ENCODE peak calls at places on chromosomes 11 and 22, in five cellular contexts. O is Peyer's patch, A is A549, M is choroid plexus epithelial cell, W is SK-N-SH. Z is an unnamed sample.

GRCh38 chr22:31045900-31046587 is 35.1 kb upstream of the SMTN start:
- DNase-seq in O (no peak), M (no peak), W (no peak), A (no peak), Z (no peak)

GRCh38 chr22:20380486-20380885 is 13.5 kb upstream of the ZNF74 start:
- DNase-seq in A (no peak), M (no peak), O (no peak), W (no peak), Z (no peak)

GRCh38 chr11:120659076-120659475 is 147.5 kb downstream of the GRIK4 start:
- DNase-seq in M (no peak), O (no peak), A (no peak), W (no peak), Z (no peak)

GRCh38 chr11:98040061-98040808 is 980.5 kb upstream of the CNTN5 start:
- DNase-seq in A (no peak), M (no peak), O (no peak), W (no peak), Z (no peak)

GRCh38 chr11:106424111-106424510 is 346.6 kb downstream of the AASDHPPT start:
- DNase-seq in A (no peak), W (no peak), M (peak), O (no peak), Z (peak)

GRCh38 chr11:100682247-100682969 is 4.7 kb upstream of the ARHGAP42 start:
- DNase-seq in M (peak), A (no peak), W (no peak), O (no peak), Z (peak)

GRCh38 chr11:56950510-56950909 is 38.2 kb upstream of the OR5AK2 start:
- DNase-seq in A (no peak), M (no peak), W (no peak), O (no peak), Z (no peak)

GRCh38 chr11:88508808-88509581 is 171.5 kb upstream of the CTSC start:
- DNase-seq in O (peak), M (peak), A (no peak), W (peak), Z (peak)

GRCh38 chr11:78429667-78430066 is 12.0 kb upstream of the GAB2 start:
- DNase-seq in O (no peak), W (no peak), M (no peak), A (no peak), Z (no peak)

GRCh38 chr11:133579165-133580031 is 47.1 kb upstream of the OPCML start:
- DNase-seq in O (no peak), W (peak), M (no peak), A (no peak), Z (no peak)

GRCh38 chr11:60899977-60900376 is 6.4 kb downstream of the PRPF19 start:
- DNase-seq in M (no peak), W (no peak), O (no peak), A (no peak), Z (no peak)

GRCh38 chr22:24803064-24803542 is 2.9 kb upstream of the SGSM1 start:
- DNase-seq in M (peak), W (peak), A (peak), O (peak), Z (peak)

GRCh38 chr22:33883561-33883960 is 36.7 kb downstream of the LARGE1 start:
- DNase-seq in W (no peak), O (no peak), M (no peak), A (no peak), Z (no peak)

GRCh38 chr11:47148903-47149535 is 27.7 kb downstream of the ARFGAP2 start:
- DNase-seq in W (no peak), A (no peak), O (no peak), M (no peak), Z (peak)

GRCh38 chr22:41574847-41575381 is 14.1 kb downstream of the CSDC2 start:
- DNase-seq in M (no peak), A (no peak), O (peak), W (no peak), Z (no peak)

GRCh38 chr11:44776840-44777536 is 50.2 kb downstream of the TSPAN18 start:
- DNase-seq in A (no peak), O (no peak), M (no peak), W (no peak), Z (no peak)

GRCh38 chr11:84549221-84549620 is 1077.9 kb downstream of the DLG2 start:
- DNase-seq in O (no peak), A (no peak), W (no peak), M (no peak), Z (peak)

GRCh38 chr11:86627776-86628455 is 44.5 kb downstream of the ME3 start:
- DNase-seq in M (no peak), O (no peak), W (peak), A (no peak), Z (peak)

GRCh38 chr11:3914807-3915206 is 59.3 kb downstream of the STIM1 start:
- DNase-seq in A (no peak), W (no peak), M (peak), O (no peak), Z (peak)

GRCh38 chr11:19846654-19847330 is 134.2 kb downstream of the NAV2 start:
- DNase-seq in M (peak), O (no peak), W (no peak), A (no peak), Z (peak)

GRCh38 chr11:394034-394857 is at the start of gene PKP3:
- DNase-seq in W (no peak), O (peak), M (peak), A (peak), Z (peak)

GRCh38 chr11:35033011-35033410 is 106.0 kb upstream of the CD44 start:
- DNase-seq in W (no peak), O (no peak), M (no peak), A (no peak), Z (no peak)

GRCh38 chr11:120547871-120548681 is 36.5 kb downstream of the GRIK4 start:
- DNase-seq in O (peak), W (peak), A (peak), M (peak), Z (peak)

GRCh38 chr22:41526802-41527799 is 17.2 kb downstream of the POLR3H start:
- DNase-seq in M (peak), O (no peak), A (peak), W (peak), Z (peak)

GRCh38 chr22:30251661-30252226 is 5.2 kb upstream of the LIF start:
- DNase-seq in A (no peak), O (no peak), W (peak), M (peak), Z (no peak)

GRCh38 chr11:2260491-2261364 is 9.7 kb downstream of the ASCL2 start:
- DNase-seq in M (no peak), O (no peak), W (peak), A (no peak), Z (no peak)

GRCh38 chr22:37930270-37930951 is 23.0 kb downstream of the C22orf23 start:
- DNase-seq in A (peak), W (peak), M (peak), O (no peak), Z (peak)

GRCh38 chr11:112584674-112585073 is 324.0 kb upstream of the PLET1 start:
- DNase-seq in O (no peak), W (no peak), A (no peak), M (peak), Z (no peak)

GRCh38 chr22:21657361-21658118 is 8.3 kb upstream of the PPIL2 start:
- DNase-seq in A (peak), M (no peak), W (peak), O (peak), Z (peak)

GRCh38 chr22:47200273-47201051 is 438.0 kb downstream of the TBC1D22A start:
- DNase-seq in A (no peak), M (peak), W (no peak), O (no peak), Z (no peak)

GRCh38 chr22:26674211-26675190 is 17.1 kb downstream of the MIAT start:
- DNase-seq in A (no peak), O (no peak), W (no peak), M (no peak), Z (no peak)

GRCh38 chr11:107018902-107019493 is 722 bp upstream of the GUCY1A2 start:
- DNase-seq in W (peak), O (peak), M (peak), A (peak), Z (peak)

GRCh38 chr11:73461844-73462435 is 85.7 kb downstream of the RELT start:
- DNase-seq in W (no peak), O (no peak), A (no peak), M (no peak), Z (no peak)

GRCh38 chr11:122791836-122792235 is 46.5 kb upstream of the CRTAM start:
- DNase-seq in M (peak), O (no peak), W (no peak), A (no peak), Z (peak)

GRCh38 chr22:42299586-42300285 is 29.3 kb upstream of the TCF20 start:
- DNase-seq in O (no peak), W (no peak), M (no peak), A (no peak), Z (no peak)

GRCh38 chr22:38694945-38695344 is 5.8 kb downstream of the JOSD1 start:
- DNase-seq in A (no peak), M (peak), O (no peak), W (no peak), Z (no peak)

GRCh38 chr22:37243402-37244113 is 511 bp downstream of the RAC2 start:
- DNase-seq in O (peak), M (no peak), W (peak), A (no peak), Z (no peak)

GRCh38 chr11:78149646-78150045 is 10.2 kb upstream of the ALG8 start:
- DNase-seq in M (peak), W (no peak), O (no peak), A (peak), Z (peak)

GRCh38 chr11:1041936-1042608 is 5.6 kb upstream of the MUC6 start:
- DNase-seq in M (peak), A (peak), O (no peak), W (peak), Z (no peak)

GRCh38 chr11:15075162-15075526 is 1.8 kb downstream of the CALCB start:
- DNase-seq in O (no peak), A (no peak), W (no peak), M (no peak), Z (no peak)
- TF ChIP-seq CTCF in O (no peak), A (no peak), W (no peak), M (no peak), Z (no peak)

GRCh38 chr11:104916442-104916841 is 18.2 kb upstream of the CASP12 start:
- DNase-seq in A (no peak), O (no peak), M (no peak), W (no peak), Z (no peak)
- H3K4me3 ChIP-seq in A (no peak), O (no peak), M (no peak), W (no peak), Z (no peak)

GRCh38 chr11:119486016-119486415 is 63.0 kb upstream of the THY1 start:
- DNase-seq in O (no peak), M (no peak), W (no peak), A (no peak), Z (no peak)

GRCh38 chr11:119483341-119483880 is 60.4 kb upstream of the THY1 start:
- DNase-seq in O (peak), M (no peak), A (no peak), W (no peak), Z (no peak)

GRCh38 chr11:119483881-119484371 is 61.0 kb upstream of the THY1 start:
- DNase-seq in M (no peak), O (peak), W (no peak), A (no peak), Z (no peak)

GRCh38 chr11:119486691-119487259 is 63.8 kb upstream of the THY1 start:
- DNase-seq in M (no peak), A (no peak), W (no peak), O (peak), Z (no peak)

DNA sequence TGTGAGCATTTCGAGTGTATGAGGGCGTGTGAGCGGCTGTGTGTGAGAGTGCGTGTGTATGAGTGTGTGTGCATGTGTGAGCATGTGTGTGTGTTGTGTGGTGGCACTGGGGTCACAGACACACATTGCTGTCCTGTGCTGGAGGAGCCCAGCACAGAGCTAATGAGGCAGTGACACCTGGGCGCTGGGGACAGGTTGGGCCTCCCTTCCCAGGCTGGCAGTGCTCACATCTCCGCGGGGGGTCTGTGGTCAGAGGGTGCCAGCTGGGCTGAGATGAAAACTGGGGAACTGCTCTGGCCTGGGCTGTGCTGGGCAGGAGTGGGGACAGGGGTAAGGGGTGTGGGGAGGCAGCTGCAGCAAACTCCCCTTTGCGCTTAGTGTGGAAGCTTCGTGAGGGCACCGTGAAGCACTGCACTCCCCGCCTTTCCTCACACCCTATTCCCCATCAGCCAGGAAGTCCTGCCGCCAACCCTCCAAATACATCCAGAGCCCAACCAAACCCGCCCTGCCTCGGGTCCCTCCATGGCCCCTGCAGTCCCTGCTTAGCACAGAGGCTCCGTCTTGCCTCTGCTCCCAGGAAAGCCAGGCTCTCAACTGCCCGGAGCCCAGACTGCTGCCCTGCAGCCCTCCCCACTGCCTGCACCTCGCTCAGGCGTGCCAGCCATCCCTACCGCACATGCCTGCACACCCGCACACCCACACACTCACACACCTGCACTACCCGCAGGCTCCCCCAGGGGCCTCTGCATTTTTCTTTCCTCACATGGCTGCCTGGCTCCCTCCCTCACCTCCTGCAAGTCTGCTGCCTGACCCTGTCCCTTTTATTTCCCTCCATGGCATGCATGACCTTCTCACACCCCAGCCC is 62.0 kb upstream of the THY1 start:
- DNase-seq in O (peak), A (no peak), W (no peak), M (peak), Z (no peak)
- TF ChIP-seq CTCF in O (no peak), A (no peak), W (no peak), M (peak), Z (no peak)

GRCh38 chr11:64852804-64853520 is 8.5 kb upstream of the CDC42BPG start:
- DNase-seq in M (no peak), A (no peak), W (no peak), O (no peak), Z (no peak)
- H3K4me3 ChIP-seq in M (no peak), A (no peak), W (no peak), O (no peak), Z (no peak)

GRCh38 chr11:126791446-126791845 is 209.1 kb downstream of the KIRREL3 start:
- DNase-seq in M (no peak), W (no peak), A (no peak), O (no peak), Z (no peak)
- TF ChIP-seq CTCF in M (no peak), W (peak), A (no peak), O (no peak), Z (peak)

DNA sequence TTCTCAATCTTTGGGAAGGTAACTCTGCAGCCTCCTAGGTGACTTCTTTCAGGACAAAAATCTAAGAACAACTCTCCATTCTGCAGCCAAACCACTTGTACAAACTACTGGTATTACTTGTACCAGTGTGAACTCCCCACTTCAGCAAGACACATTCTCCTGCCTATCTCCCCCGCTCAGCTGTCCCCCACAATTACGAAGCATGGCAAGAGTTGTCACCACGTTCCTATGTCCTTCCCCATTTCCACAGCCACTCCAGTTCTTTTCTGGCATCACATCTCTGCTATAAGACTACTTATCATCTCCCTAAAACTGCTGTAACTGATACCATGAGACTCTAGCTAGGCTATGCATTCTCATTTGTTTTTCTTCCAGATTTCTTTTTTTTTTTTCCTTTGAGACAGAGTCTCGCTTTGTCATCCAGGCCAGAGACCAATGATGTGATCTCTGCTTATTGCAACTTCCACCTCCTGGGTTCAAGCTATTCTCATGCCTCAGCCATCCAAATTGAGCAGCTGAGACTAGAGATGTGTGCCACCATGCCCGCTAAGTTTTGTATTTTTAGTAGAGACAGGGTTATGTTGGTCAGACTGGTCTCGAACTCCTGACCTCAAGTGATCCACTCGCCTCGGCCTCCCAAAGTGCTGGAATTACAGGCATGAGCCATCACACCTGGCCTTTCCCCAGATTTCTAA is 71.9 kb upstream of the CDON start:
- DNase-seq in W (no peak), M (no peak), O (no peak), A (no peak), Z (no peak)
- H3K4me3 ChIP-seq in W (no peak), M (no peak), O (no peak), A (no peak), Z (no peak)

GRCh38 chr11:20874358-20874757 is 205.0 kb downstream of the NELL1 start:
- DNase-seq in W (no peak), M (no peak), O (no peak), A (no peak), Z (no peak)

GRCh38 chr11:20876738-20877137 is 207.4 kb downstream of the NELL1 start:
- DNase-seq in A (no peak), O (no peak), M (no peak), W (no peak), Z (no peak)

GRCh38 chr11:20873054-20873453 is 203.7 kb downstream of the NELL1 start:
- DNase-seq in A (peak), O (no peak), W (peak), M (no peak), Z (no peak)
- TF ChIP-seq CTCF in A (peak), O (no peak), W (peak), M (no peak), Z (no peak)

DNA sequence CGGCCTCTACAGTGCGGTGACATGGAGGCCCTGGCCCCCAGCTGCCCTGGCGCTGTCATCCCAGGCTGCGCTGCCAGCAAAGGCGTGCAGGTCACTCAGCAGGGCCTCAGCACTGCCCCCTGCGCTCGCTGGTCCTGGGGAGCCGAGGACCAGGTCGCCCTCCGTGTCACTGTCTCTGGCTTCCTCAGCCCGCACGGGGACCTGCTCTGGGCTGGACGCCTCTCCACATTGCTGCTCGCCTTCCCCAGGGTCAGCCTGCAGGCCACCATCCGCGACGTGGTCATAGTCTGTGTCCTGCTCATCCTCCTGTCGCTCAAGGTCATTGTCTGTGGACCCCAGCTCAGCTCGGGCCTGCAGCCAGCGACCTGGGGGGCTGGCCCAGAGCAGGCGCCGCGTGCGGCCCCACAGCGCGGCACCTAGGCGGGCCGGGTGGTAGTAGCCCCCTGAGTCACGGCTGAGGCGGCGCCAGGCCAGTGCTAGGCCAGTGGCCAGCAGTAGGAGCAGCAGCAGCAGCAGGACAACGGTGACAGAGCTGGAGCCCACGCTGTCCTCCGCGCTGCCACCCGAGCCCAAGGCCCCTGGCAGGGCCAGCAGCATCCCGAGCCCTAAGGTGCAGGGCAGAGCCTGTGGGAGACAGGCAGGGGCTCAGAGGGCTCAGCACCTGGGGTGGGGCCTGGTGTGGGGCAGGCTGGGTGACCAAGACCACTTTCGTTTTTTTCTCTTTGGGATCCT is 1.6 kb downstream of the PTPRCAP start:
- DNase-seq in M (no peak), O (no peak), A (no peak), W (no peak), Z (no peak)
- H3K4me3 ChIP-seq in M (no peak), O (peak), A (no peak), W (no peak), Z (no peak)

Z was measured in AG10803.